ENCODE peak calls at places on chromosome 16, in eight cellular contexts. One of them, this sample, is unnamed.

GRCh38 chr16:24988593-24989338 is 26.4 kb downstream of the ARHGAP17 start:
- DNase-seq in GM23338: no peak
- DNase-seq in OCI-LY7: peak; percentile 38
- DNase-seq in SK-N-SH: peak; percentile 57
- DNase-seq in MM.1S: peak; percentile 24
- DNase-seq in PC-9: peak; percentile 91
- DNase-seq in hepatocyte: peak; percentile 83
- DNase-seq in HCT116: peak; percentile 6
- DNase-seq in this sample: peak; percentile 92

GRCh38 chr16:58411736-58412614 is 19.7 kb downstream of the GINS3 start:
- DNase-seq in GM23338: no peak
- DNase-seq in OCI-LY7: no peak
- DNase-seq in SK-N-SH: peak; percentile 45
- DNase-seq in MM.1S: no peak
- DNase-seq in PC-9: peak; percentile 92
- DNase-seq in hepatocyte: no peak
- DNase-seq in HCT116: no peak
- DNase-seq in this sample: peak; percentile 39

GRCh38 chr16:80056334-80056733 is 455.8 kb upstream of the MAF start:
- DNase-seq in GM23338: no peak
- DNase-seq in OCI-LY7: no peak
- DNase-seq in SK-N-SH: no peak
- DNase-seq in MM.1S: no peak
- DNase-seq in PC-9: no peak
- DNase-seq in hepatocyte: no peak
- DNase-seq in HCT116: no peak
- DNase-seq in this sample: no peak

GRCh38 chr16:89958068-89958467 is 9.5 kb downstream of the DEF8 start:
- DNase-seq in GM23338: peak; percentile 82
- DNase-seq in OCI-LY7: peak; percentile 64
- DNase-seq in SK-N-SH: peak; percentile 93
- DNase-seq in MM.1S: no peak
- DNase-seq in PC-9: no peak
- DNase-seq in hepatocyte: no peak
- DNase-seq in HCT116: peak; percentile 40
- DNase-seq in this sample: peak; percentile 33

GRCh38 chr16:4318171-4318910 is 2.5 kb downstream of the GLIS2 start:
- DNase-seq in GM23338: no peak
- DNase-seq in OCI-LY7: no peak
- DNase-seq in SK-N-SH: no peak
- DNase-seq in MM.1S: no peak
- DNase-seq in PC-9: no peak
- DNase-seq in hepatocyte: no peak
- DNase-seq in HCT116: no peak
- DNase-seq in this sample: no peak

GRCh38 chr16:17359778-17360177 is 111.0 kb downstream of the XYLT1 start:
- DNase-seq in GM23338: no peak
- DNase-seq in OCI-LY7: peak; percentile 33
- DNase-seq in SK-N-SH: peak; percentile 29
- DNase-seq in MM.1S: no peak
- DNase-seq in PC-9: no peak
- DNase-seq in hepatocyte: no peak
- DNase-seq in HCT116: no peak
- DNase-seq in this sample: no peak

GRCh38 chr16:88530858-88531203 is 39.4 kb upstream of the ZC3H18 start:
- DNase-seq in GM23338: no peak
- DNase-seq in OCI-LY7: no peak
- DNase-seq in SK-N-SH: no peak
- DNase-seq in MM.1S: no peak
- DNase-seq in PC-9: no peak
- DNase-seq in hepatocyte: peak; percentile 55
- DNase-seq in HCT116: no peak
- DNase-seq in this sample: no peak

GRCh38 chr16:76052725-76053124 is 224.5 kb upstream of the CNTNAP4 start:
- DNase-seq in GM23338: no peak
- DNase-seq in OCI-LY7: no peak
- DNase-seq in SK-N-SH: no peak
- DNase-seq in MM.1S: no peak
- DNase-seq in PC-9: no peak
- DNase-seq in hepatocyte: no peak
- DNase-seq in HCT116: no peak
- DNase-seq in this sample: no peak

GRCh38 chr16:1825864-1826690 is 548 bp downstream of the HAGH start:
- DNase-seq in GM23338: peak; percentile 76
- DNase-seq in OCI-LY7: peak; percentile 49
- DNase-seq in SK-N-SH: peak; percentile 75
- DNase-seq in MM.1S: peak; percentile 81
- DNase-seq in PC-9: no peak
- DNase-seq in hepatocyte: peak; percentile 90
- DNase-seq in HCT116: no peak
- DNase-seq in this sample: peak; percentile 49

GRCh38 chr16:50771366-50771765 is 29.5 kb downstream of the CYLD start:
- DNase-seq in GM23338: no peak
- DNase-seq in OCI-LY7: no peak
- DNase-seq in SK-N-SH: no peak
- DNase-seq in MM.1S: no peak
- DNase-seq in PC-9: no peak
- DNase-seq in hepatocyte: no peak
- DNase-seq in HCT116: no peak
- DNase-seq in this sample: peak; percentile 43

GRCh38 chr16:81889896-81890634 is 111.0 kb downstream of the PLCG2 start:
- DNase-seq in GM23338: peak; percentile 87
- DNase-seq in OCI-LY7: peak; percentile 65
- DNase-seq in SK-N-SH: peak; percentile 70
- DNase-seq in MM.1S: peak; percentile 31
- DNase-seq in PC-9: peak; percentile 50
- DNase-seq in hepatocyte: peak; percentile 77
- DNase-seq in HCT116: peak; percentile 64
- DNase-seq in this sample: peak; percentile 77

GRCh38 chr16:85061566-85061965 is 34.0 kb downstream of the KIAA0513 start:
- DNase-seq in GM23338: no peak
- DNase-seq in OCI-LY7: no peak
- DNase-seq in SK-N-SH: no peak
- DNase-seq in MM.1S: no peak
- DNase-seq in PC-9: no peak
- DNase-seq in hepatocyte: no peak
- DNase-seq in HCT116: no peak
- DNase-seq in this sample: no peak

GRCh38 chr16:50735629-50736122 is 6.2 kb upstream of the CYLD start:
- DNase-seq in GM23338: no peak
- DNase-seq in OCI-LY7: no peak
- DNase-seq in SK-N-SH: no peak
- DNase-seq in MM.1S: no peak
- DNase-seq in PC-9: no peak
- DNase-seq in hepatocyte: no peak
- DNase-seq in HCT116: no peak
- DNase-seq in this sample: no peak

GRCh38 chr16:19429271-19429670 is 11.6 kb downstream of the TMC5 start:
- DNase-seq in GM23338: no peak
- DNase-seq in OCI-LY7: no peak
- DNase-seq in SK-N-SH: no peak
- DNase-seq in MM.1S: no peak
- DNase-seq in PC-9: no peak
- DNase-seq in hepatocyte: no peak
- DNase-seq in HCT116: no peak
- DNase-seq in this sample: peak; percentile 53

GRCh38 chr16:50671644-50672260 is 9.4 kb downstream of the SNX20 start:
- DNase-seq in GM23338: peak; percentile 64
- DNase-seq in OCI-LY7: peak; percentile 50
- DNase-seq in SK-N-SH: peak; percentile 62
- DNase-seq in MM.1S: peak; percentile 69
- DNase-seq in PC-9: no peak
- DNase-seq in hepatocyte: no peak
- DNase-seq in HCT116: peak; percentile 64
- DNase-seq in this sample: peak; percentile 48

GRCh38 chr16:27197004-27197403 is 6.3 kb upstream of the KDM8 start:
- DNase-seq in GM23338: no peak
- DNase-seq in OCI-LY7: no peak
- DNase-seq in SK-N-SH: no peak
- DNase-seq in MM.1S: no peak
- DNase-seq in PC-9: no peak
- DNase-seq in hepatocyte: no peak
- DNase-seq in HCT116: no peak
- DNase-seq in this sample: no peak

GRCh38 chr16:79307214-79307613 is 293.3 kb downstream of the MAF start:
- DNase-seq in GM23338: no peak
- DNase-seq in OCI-LY7: no peak
- DNase-seq in SK-N-SH: no peak
- DNase-seq in MM.1S: no peak
- DNase-seq in PC-9: no peak
- DNase-seq in hepatocyte: no peak
- DNase-seq in HCT116: no peak
- DNase-seq in this sample: no peak

GRCh38 chr16:74850027-74850426 is 75.4 kb upstream of the FA2H start:
- DNase-seq in GM23338: no peak
- DNase-seq in OCI-LY7: no peak
- DNase-seq in SK-N-SH: no peak
- DNase-seq in MM.1S: no peak
- DNase-seq in PC-9: no peak
- DNase-seq in hepatocyte: no peak
- DNase-seq in HCT116: no peak
- DNase-seq in this sample: no peak

GRCh38 chr16:75482434-75483205 is 12.6 kb downstream of the CHST6 start:
- DNase-seq in GM23338: no peak
- DNase-seq in OCI-LY7: no peak
- DNase-seq in SK-N-SH: no peak
- DNase-seq in MM.1S: no peak
- DNase-seq in PC-9: no peak
- DNase-seq in hepatocyte: no peak
- DNase-seq in HCT116: no peak
- DNase-seq in this sample: no peak

GRCh38 chr16:27671410-27671809 is 121.5 kb downstream of the KATNIP start:
- DNase-seq in GM23338: peak; percentile 53
- DNase-seq in OCI-LY7: no peak
- DNase-seq in SK-N-SH: no peak
- DNase-seq in MM.1S: no peak
- DNase-seq in PC-9: no peak
- DNase-seq in hepatocyte: no peak
- DNase-seq in HCT116: no peak
- DNase-seq in this sample: peak; percentile 70

GRCh38 chr16:58716468-58716867 is 17.6 kb downstream of the GOT2 start:
- DNase-seq in GM23338: no peak
- DNase-seq in OCI-LY7: no peak
- DNase-seq in SK-N-SH: no peak
- DNase-seq in MM.1S: no peak
- DNase-seq in PC-9: no peak
- DNase-seq in hepatocyte: no peak
- DNase-seq in HCT116: no peak
- DNase-seq in this sample: no peak

GRCh38 chr16:87407511-87408112 is 15.5 kb downstream of the MAP1LC3B start:
- DNase-seq in GM23338: no peak
- DNase-seq in OCI-LY7: no peak
- DNase-seq in SK-N-SH: no peak
- DNase-seq in MM.1S: peak; percentile 84
- DNase-seq in PC-9: peak; percentile 83
- DNase-seq in hepatocyte: no peak
- DNase-seq in HCT116: peak; percentile 100
- DNase-seq in this sample: peak; percentile 7

GRCh38 chr16:84633622-84634021 is 14.7 kb upstream of the KLHL36 start:
- DNase-seq in GM23338: no peak
- DNase-seq in OCI-LY7: no peak
- DNase-seq in SK-N-SH: no peak
- DNase-seq in MM.1S: no peak
- DNase-seq in PC-9: no peak
- DNase-seq in hepatocyte: no peak
- DNase-seq in HCT116: no peak
- DNase-seq in this sample: no peak

DNA sequence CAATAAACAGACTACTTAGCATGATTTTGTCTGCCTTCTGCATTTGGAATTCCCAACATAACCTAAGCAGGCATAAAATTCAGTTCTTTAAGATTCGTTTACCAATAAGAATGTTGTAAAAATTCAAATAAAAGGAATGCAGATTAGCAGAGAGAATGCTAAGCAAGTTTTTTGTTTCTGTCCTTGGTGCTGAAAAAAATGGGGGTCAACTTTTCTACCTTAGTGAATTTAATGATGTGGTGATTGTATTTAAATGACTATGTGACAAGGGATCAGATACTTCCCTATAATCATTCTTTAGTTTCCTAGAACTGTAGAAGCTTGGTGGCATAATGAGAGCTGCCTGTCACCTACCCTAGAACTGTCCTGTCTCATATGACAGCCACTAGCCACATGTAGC is 159.5 kb downstream of the RBFOX1 start:
- DNase-seq in GM23338: peak; percentile 37
- DNase-seq in OCI-LY7: no peak
- DNase-seq in SK-N-SH: no peak
- DNase-seq in MM.1S: no peak
- DNase-seq in PC-9: no peak
- DNase-seq in hepatocyte: no peak
- DNase-seq in HCT116: no peak
- DNase-seq in this sample: no peak
- H3K9me2 ChIP-seq in GM23338: no peaks in the 10 kb centered on the region
- H3K9me2 ChIP-seq in OCI-LY7: no peaks in the 10 kb centered on the region
- H3K9me2 ChIP-seq in SK-N-SH: no peaks in the 10 kb centered on the region
- H3K9me2 ChIP-seq in MM.1S: no peaks in the 10 kb centered on the region
- H3K9me2 ChIP-seq in PC-9: no peaks in the 10 kb centered on the region
- H3K9me2 ChIP-seq in hepatocyte: no peaks in the 10 kb centered on the region
- H3K9me2 ChIP-seq in HCT116: no peaks in the 10 kb centered on the region
- H3K9me2 ChIP-seq in this sample: no peaks in the 10 kb centered on the region

DNA sequence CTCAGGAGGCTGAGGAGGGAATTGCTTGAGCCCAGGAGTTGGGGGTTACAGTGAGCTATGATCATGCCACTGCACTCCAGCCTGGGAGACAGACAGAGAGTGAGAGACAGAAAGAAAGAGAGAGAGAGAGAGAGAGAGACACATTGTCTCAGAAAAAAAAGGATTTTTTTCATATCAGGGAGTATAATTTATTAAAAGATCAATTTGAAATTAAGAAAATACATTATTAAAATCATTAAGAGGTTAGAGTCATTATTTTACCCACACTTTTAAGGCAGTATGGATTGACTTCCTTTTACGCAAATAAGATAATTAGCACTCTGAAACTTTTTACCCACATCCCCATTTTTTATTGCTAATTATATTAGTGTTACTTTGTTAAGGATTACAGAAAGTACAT is 804.3 kb downstream of the CDH11 start:
- DNase-seq in GM23338: no peak
- DNase-seq in OCI-LY7: no peak
- DNase-seq in SK-N-SH: no peak
- DNase-seq in MM.1S: no peak
- DNase-seq in PC-9: no peak
- DNase-seq in hepatocyte: no peak
- DNase-seq in HCT116: no peak
- DNase-seq in this sample: no peak
- TF ChIP-seq CTCF in GM23338: no peak
- TF ChIP-seq CTCF in OCI-LY7: no peak
- TF ChIP-seq CTCF in SK-N-SH: no peak
- TF ChIP-seq CTCF in MM.1S: no peak
- TF ChIP-seq CTCF in PC-9: no peak
- TF ChIP-seq CTCF in hepatocyte: no peak
- TF ChIP-seq CTCF in HCT116: no peak
- TF ChIP-seq CTCF in this sample: no peak

GRCh38 chr16:69316595-69317034 is 5.5 kb downstream of the VPS4A start:
- DNase-seq in GM23338: no peak
- DNase-seq in OCI-LY7: no peak
- DNase-seq in SK-N-SH: no peak
- DNase-seq in MM.1S: no peak
- DNase-seq in PC-9: no peak
- DNase-seq in hepatocyte: no peak
- DNase-seq in HCT116: no peak
- DNase-seq in this sample: no peak
- H3K4me1 ChIP-seq in GM23338: peaks cover 3% of the 10 kb centered on the region
- H3K4me1 ChIP-seq in OCI-LY7: peaks cover 7% of the 10 kb centered on the region
- H3K4me1 ChIP-seq in SK-N-SH: peaks cover 5% of the 10 kb centered on the region
- H3K4me1 ChIP-seq in MM.1S: no peaks in the 10 kb centered on the region
- H3K4me1 ChIP-seq in PC-9: peaks cover 8% of the 10 kb centered on the region
- H3K4me1 ChIP-seq in hepatocyte: peaks cover 8% of the 10 kb centered on the region
- H3K4me1 ChIP-seq in HCT116: peaks cover 2% of the 10 kb centered on the region
- H3K4me1 ChIP-seq in this sample: no peaks in the 10 kb centered on the region

GRCh38 chr16:2829501-2830354 is at the start of gene ZG16B:
- DNase-seq in GM23338: no peak
- DNase-seq in OCI-LY7: no peak
- DNase-seq in SK-N-SH: peak; percentile 64
- DNase-seq in MM.1S: no peak
- DNase-seq in PC-9: peak; percentile 77
- DNase-seq in hepatocyte: no peak
- DNase-seq in HCT116: no peak
- DNase-seq in this sample: peak; percentile 69
- H3K9me2 ChIP-seq in GM23338: no peaks in the 10 kb centered on the region
- H3K9me2 ChIP-seq in OCI-LY7: no peaks in the 10 kb centered on the region
- H3K9me2 ChIP-seq in SK-N-SH: no peaks in the 10 kb centered on the region
- H3K9me2 ChIP-seq in MM.1S: no peaks in the 10 kb centered on the region
- H3K9me2 ChIP-seq in PC-9: no peaks in the 10 kb centered on the region
- H3K9me2 ChIP-seq in hepatocyte: no peaks in the 10 kb centered on the region
- H3K9me2 ChIP-seq in HCT116: no peaks in the 10 kb centered on the region
- H3K9me2 ChIP-seq in this sample: no peaks in the 10 kb centered on the region